ENCODE peak calls at places on chromosomes 1 and 21, in four cellular contexts. N, J, L and G are unnamed samples.

GRCh38 chr1:246267896-246268295 is 239.2 kb downstream of the SMYD3 start:
- DNase-seq in L (no peak), N (no peak), J (no peak), G (no peak)

GRCh38 chr1:19153169-19153568 is 56.9 kb downstream of the UBR4 start:
- DNase-seq in J (no peak), N (no peak), L (no peak), G (no peak)

GRCh38 chr1:209106237-209106741 is 477.2 kb upstream of the CAMK1G start:
- DNase-seq in L (no peak), J (no peak), N (no peak), G (no peak)

GRCh38 chr1:68173283-68174172 is 58.8 kb downstream of the WLS start:
- DNase-seq in J (no peak), L (no peak), N (no peak), G (peak; percentile 85)

GRCh38 chr1:18574754-18575153 is 55.9 kb upstream of the PAX7 start:
- DNase-seq in N (no peak), J (no peak), L (no peak), G (no peak)

GRCh38 chr1:41738475-41738874 is 180.2 kb downstream of the HIVEP3 start:
- DNase-seq in N (no peak), J (no peak), L (peak; percentile 66), G (no peak)

GRCh38 chr21:37164742-37165141 is 91.7 kb downstream of the TTC3 start:
- DNase-seq in J (no peak), N (no peak), L (no peak), G (no peak)

GRCh38 chr1:27928216-27928954 is 6.4 kb upstream of the SMPDL3B start:
- DNase-seq in L (no peak), N (peak; percentile 35), J (no peak), G (no peak)

GRCh38 chr1:61050541-61051454 is 31.6 kb upstream of the NFIA start:
- DNase-seq in L (no peak), N (peak; percentile 82), J (no peak), G (peak; percentile 40)

GRCh38 chr1:36656838-36657237 is 174.1 kb upstream of the CSF3R start:
- DNase-seq in N (no peak), L (no peak), J (no peak), G (no peak)

GRCh38 chr1:33055210-33055991 is 18.7 kb upstream of the AK2 start:
- DNase-seq in L (peak; percentile 96), J (peak; percentile 31), N (peak; percentile 91), G (peak; percentile 86)

GRCh38 chr1:58317694-58318093 is 228.8 kb downstream of the OMA1 start:
- DNase-seq in L (no peak), N (no peak), J (no peak), G (no peak)

GRCh38 chr1:8969937-8970336 is 24.3 kb downstream of the CA6 start:
- DNase-seq in J (no peak), L (no peak), N (no peak), G (no peak)

GRCh38 chr1:161763522-161764098 is 2.5 kb upstream of the ATF6 start:
- DNase-seq in L (no peak), N (no peak), J (no peak), G (peak; percentile 32)

GRCh38 chr21:46503922-46504539 is 45.3 kb downstream of the DIP2A start:
- DNase-seq in L (no peak), J (no peak), N (no peak), G (no peak)

GRCh38 chr1:164702216-164702615 is 143.2 kb downstream of the PBX1 start:
- DNase-seq in L (no peak), J (no peak), N (no peak), G (no peak)

GRCh38 chr1:239858058-239858457 is 233.6 kb upstream of the FMN2 start:
- DNase-seq in N (no peak), L (peak; percentile 39), J (no peak), G (no peak)

GRCh38 chr1:219324629-219325367 is 151.1 kb downstream of the LYPLAL1 start:
- DNase-seq in J (no peak), L (peak; percentile 10), N (no peak), G (peak; percentile 83)

GRCh38 chr1:5374176-5374575 is 618.0 kb downstream of the NPHP4 start:
- DNase-seq in L (no peak), N (peak; percentile 14), J (no peak), G (no peak)

GRCh38 chr21:43975469-43976098 is 36.5 kb upstream of the TRAPPC10 start:
- DNase-seq in N (peak; percentile 87), J (peak; percentile 90), L (peak; percentile 43), G (peak; percentile 59)

GRCh38 chr1:25773441-25774125 is 26.4 kb upstream of the SELENON start:
- DNase-seq in N (no peak), L (no peak), J (no peak), G (no peak)

DNA sequence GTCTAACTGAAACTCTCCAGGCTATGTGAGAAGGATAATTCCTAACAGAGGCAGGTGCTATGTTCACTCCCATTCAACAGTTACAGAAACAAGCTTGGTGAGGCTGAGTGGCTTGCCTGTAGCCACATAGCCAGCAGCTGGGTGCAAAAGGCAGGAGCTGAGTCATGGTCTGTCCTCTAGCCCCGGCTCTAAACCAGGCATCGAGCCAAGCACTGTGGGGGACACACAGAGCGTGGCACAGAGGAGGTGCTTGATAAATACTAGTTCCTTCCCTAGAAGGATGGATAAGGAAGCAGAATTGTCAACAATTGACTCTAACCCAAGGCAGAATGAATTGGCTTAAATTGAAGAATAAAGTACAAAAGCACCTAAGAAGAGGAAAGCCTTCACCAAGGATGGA is 10.4 kb upstream of the KCNA2 start:
- DNase-seq in J (no peak), L (peak; percentile 90), N (peak; percentile 40), G (no peak)
- TF ChIP-seq POLR2AphosphoS5 in J (no peak), L (peak; percentile 59), N (no peak), G (no peak)

GRCh38 chr21:24225432-24225831 is 1381.8 kb downstream of the MRPL39 start:
- DNase-seq in J (no peak), L (no peak), N (no peak), G (no peak)

GRCh38 chr21:24223625-24224024 is 1383.7 kb downstream of the MRPL39 start:
- DNase-seq in N (no peak), L (no peak), J (no peak), G (no peak)

GRCh38 chr21:24220466-24220865 is 1386.8 kb downstream of the MRPL39 start:
- DNase-seq in N (no peak), J (no peak), L (no peak), G (no peak)

DNA sequence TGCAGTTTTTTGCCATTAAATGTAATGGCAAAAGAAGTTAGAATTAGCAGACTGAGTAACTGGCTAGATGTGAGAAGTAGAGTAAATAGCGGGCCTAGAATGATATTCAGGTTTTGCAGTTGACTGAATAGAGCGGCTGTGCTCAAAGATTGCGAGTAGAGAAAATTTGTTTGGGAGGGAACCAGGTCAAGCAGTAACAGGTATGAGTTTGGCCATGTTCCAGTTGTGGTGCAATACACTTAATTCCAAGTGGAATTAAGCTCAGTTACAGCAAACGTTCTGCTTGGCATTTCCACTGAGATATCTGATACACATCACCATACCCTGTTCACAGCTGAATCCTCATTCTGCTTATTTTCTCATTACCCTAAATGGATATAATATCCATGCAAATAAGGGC is 1382.9 kb downstream of the MRPL39 start:
- DNase-seq in J (no peak), N (no peak), L (no peak), G (no peak)
- TF ChIP-seq POLR2AphosphoS5 in J (no peak), N (no peak), L (no peak), G (no peak)

DNA sequence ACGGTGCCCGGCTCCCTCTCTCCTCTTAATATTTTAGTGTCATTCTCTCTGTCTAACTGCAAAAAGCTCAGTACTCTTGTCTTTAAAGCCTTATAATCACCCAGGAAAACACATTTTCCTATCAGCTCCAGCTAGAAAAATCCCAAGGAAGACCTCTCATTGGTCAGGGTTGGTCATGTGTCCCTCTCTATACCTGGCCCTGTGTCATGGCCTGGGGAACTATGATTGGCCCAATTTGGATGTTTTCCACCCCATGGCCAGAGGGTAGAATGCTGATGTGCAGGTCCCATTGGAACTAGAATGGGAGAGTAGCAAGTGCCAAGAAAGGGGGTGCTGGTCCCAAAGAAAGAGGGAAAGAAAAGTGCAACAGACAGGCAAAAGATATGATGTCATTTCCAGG is 27.3 kb downstream of the CAMK2N1 start:
- DNase-seq in J (no peak), N (no peak), L (no peak), G (no peak)
- TF ChIP-seq POLR2AphosphoS5 in J (no peak), N (no peak), L (no peak), G (no peak)

DNA sequence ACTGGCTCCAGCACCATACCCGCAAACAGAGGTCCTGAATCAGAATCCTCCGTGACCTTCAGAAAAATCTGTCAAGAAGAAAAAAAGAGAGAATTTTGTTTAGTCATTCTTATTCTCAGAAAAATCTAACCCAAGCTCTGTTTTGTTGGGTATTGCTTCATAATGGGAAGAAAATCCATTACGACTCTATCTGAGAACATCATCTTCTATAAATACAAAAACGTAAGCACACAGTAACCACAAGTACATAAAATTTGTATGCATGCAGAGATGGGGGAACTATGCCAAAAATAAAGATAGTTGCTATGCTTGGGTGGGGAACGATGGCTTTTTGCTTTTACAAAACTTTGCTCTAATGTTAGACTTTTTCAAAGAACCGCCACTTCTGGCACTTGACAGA is 84.2 kb downstream of the ABCA4 start:
- DNase-seq in J (no peak), L (no peak), N (no peak), G (no peak)
- TF ChIP-seq POLR2AphosphoS5 in J (no peak), L (no peak), N (no peak), G (no peak)

DNA sequence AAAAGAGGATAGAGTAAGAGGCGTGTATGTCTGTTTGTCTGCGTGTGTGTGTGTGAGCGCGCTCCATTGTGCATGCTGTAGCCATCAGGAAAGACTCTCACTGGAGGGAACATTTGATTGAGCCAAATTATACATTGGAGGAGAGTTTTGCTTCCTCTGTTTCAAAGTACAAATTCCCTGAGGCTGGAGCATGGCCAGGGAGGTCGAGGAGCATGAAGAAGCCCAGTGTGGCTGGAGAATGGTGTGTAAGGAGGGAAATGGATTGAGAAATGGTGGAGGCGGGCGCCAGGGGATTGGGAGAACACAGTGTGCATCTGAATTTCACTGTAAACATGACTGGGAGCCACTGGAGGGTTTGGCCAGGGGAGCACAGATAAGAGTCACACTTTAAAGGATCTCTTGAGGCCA is 22.1 kb upstream of the EFNA1 start:
- DNase-seq in J (no peak), N (peak; percentile 87), L (no peak), G (peak; percentile 88)
- TF ChIP-seq POLR2AphosphoS5 in J (no peak), N (no peak), L (no peak), G (no peak)